ENCODE peak calls at places on chromosomes 4 and X, in nine cellular contexts. T is NCI-H1105 treated with DMSO at 0.1 percent for 48 hours; G is lower leg skin; Q is psoas muscle; Z is NCI-H510A treated with DMSO at 0.1 percent for 48 hours; S is AG08395; E is HFFc6; W is activated T-helper 9 cell treated with anti-CD3 and anti-CD28 coated beads, Interleukin-2, amount 50 U/mL, for 16 hours; X is activated CD4-positive, alpha-beta T cell treated with anti-CD3 and anti-CD28 coated beads, Interleukin-2, amount 10 ng/mL, durations not matched to agents 7 days and 5 days. K is an unnamed sample.

GRCh38 chrX:139554991-139555675 is 24.6 kb downstream of the F9 start:
- DNase-seq in Q (no peak), E (no peak), S (no peak), W (no peak), X (no peak), T (no peak), G (no peak), Z (no peak), K (no peak)

GRCh38 chr4:69910016-69910782 is 20.7 kb upstream of the CSN1S1 start:
- DNase-seq in E (no peak), X (no peak), Z (no peak), T (no peak), W (no peak), G (no peak), S (no peak), Q (no peak), K (no peak)

GRCh38 chr4:177265729-177266128 is 43.9 kb upstream of the NEIL3 start:
- DNase-seq in X (no peak), Q (no peak), Z (no peak), T (no peak), G (no peak), W (no peak), E (no peak), S (no peak), K (no peak)

GRCh38 chrX:34778961-34779360 is 121.9 kb upstream of the TMEM47 start:
- DNase-seq in Z (no peak), W (no peak), T (no peak), E (peak), S (peak), G (no peak), X (no peak), Q (no peak), K (no peak)

GRCh38 chr4:76952631-76953587 is 3.4 kb downstream of the SEPTIN11 start:
- DNase-seq in E (no peak), W (no peak), T (no peak), S (no peak), G (no peak), Q (no peak), Z (no peak), X (no peak), K (peak)

GRCh38 chr4:6470502-6471302 is 1.7 kb downstream of the PPP2R2C start:
- DNase-seq in Z (no peak), E (peak), G (peak), Q (peak), S (peak), T (peak), X (peak), W (no peak), K (no peak)

GRCh38 chr4:136002316-136002715 is 1530.0 kb downstream of the PCDH18 start:
- DNase-seq in Q (no peak), Z (no peak), S (no peak), G (no peak), E (no peak), W (no peak), X (no peak), T (no peak), K (no peak)

GRCh38 chrX:44178271-44178670 is 165.2 kb downstream of the EFHC2 start:
- DNase-seq in Z (no peak), S (no peak), G (no peak), X (no peak), Q (no peak), W (no peak), E (no peak), T (no peak), K (no peak)

GRCh38 chr4:157045507-157046127 is 30.3 kb upstream of the GLRB start:
- DNase-seq in X (no peak), S (peak), E (peak), T (peak), Z (peak), Q (no peak), W (no peak), G (no peak), K (peak)

GRCh38 chr4:43456383-43456782 is 563.9 kb downstream of the GRXCR1 start:
- DNase-seq in W (no peak), X (no peak), Z (no peak), E (peak), S (peak), T (no peak), Q (no peak), G (no peak), K (no peak)

GRCh38 chr4:79049840-79050520 is 110.7 kb upstream of the PAQR3 start:
- DNase-seq in T (peak), Q (peak), S (peak), Z (peak), G (peak), X (no peak), W (no peak), E (no peak), K (peak)

K was measured in NCI-H1694 treated with DMSO at 0.1 percent for 48 hours.